ENCODE peak calls at places on chromosomes 16 and 17, in ten cellular contexts. A, L, E, S, R, Q, B, H, K and F are unnamed samples.

GRCh38 chr17:68820825-68821481 is 134.2 kb downstream of the ABCA8 start:
- DNase-seq in A (no peak), K (no peak), Q (no peak), S (peak; percentile 32), H (no peak), R (no peak), L (no peak), E (no peak), B (no peak), F (no peak)

GRCh38 chr16:87487361-87487924 is 5.4 kb downstream of the ZCCHC14 start:
- DNase-seq in L (peak; percentile 88), S (peak; percentile 30), E (no peak), B (peak; percentile 69), Q (no peak), R (no peak), A (no peak), H (peak; percentile 41), K (peak; percentile 57), F (peak; percentile 86)

GRCh38 chr17:44005865-44006580 is 1.6 kb downstream of the NAGS start:
- DNase-seq in R (no peak), K (no peak), L (peak; percentile 6), B (no peak), A (no peak), E (no peak), H (no peak), Q (no peak), S (peak; percentile 35), F (peak; percentile 88)

GRCh38 chr17:62823111-62823895 is 15.2 kb upstream of the MARCHF10 start:
- DNase-seq in H (no peak), L (peak; percentile 71), S (no peak), E (no peak), B (no peak), R (no peak), Q (no peak), A (no peak), K (no peak), F (no peak)

GRCh38 chr17:75849304-75849695 is 5.1 kb upstream of the UNC13D start:
- DNase-seq in R (no peak), L (no peak), S (no peak), B (peak; percentile 56), E (no peak), A (no peak), H (no peak), K (no peak), Q (no peak), F (no peak)

GRCh38 chr16:17773698-17774101 is 302.9 kb upstream of the XYLT1 start:
- DNase-seq in L (no peak), K (no peak), R (peak; percentile 28), S (no peak), E (no peak), Q (peak; percentile 5), H (no peak), A (no peak), B (no peak), F (no peak)

GRCh38 chr17:19347323-19348080 is 15.0 kb downstream of the B9D1 start:
- DNase-seq in A (no peak), S (no peak), Q (no peak), E (no peak), H (no peak), R (no peak), K (no peak), L (no peak), B (no peak), F (no peak)

GRCh38 chr17:33973491-33973890 is 281.6 kb upstream of the CCL2 start:
- DNase-seq in S (no peak), R (no peak), L (no peak), B (no peak), E (no peak), Q (no peak), H (no peak), A (no peak), K (no peak), F (no peak)

GRCh38 chr16:16143941-16144340 is 79.4 kb downstream of the ABCC6 start:
- DNase-seq in H (no peak), E (no peak), B (no peak), L (no peak), S (no peak), Q (no peak), A (no peak), R (no peak), K (no peak), F (no peak)

GRCh38 chr16:3188925-3189825 is 1.2 kb downstream of the OR1F1 start:
- DNase-seq in K (no peak), R (peak; percentile 60), A (no peak), L (peak; percentile 76), E (peak; percentile 52), S (peak; percentile 61), H (no peak), Q (peak; percentile 59), B (peak; percentile 85), F (no peak)

GRCh38 chr16:8972843-8973586 is 9.3 kb upstream of the USP7 start:
- DNase-seq in K (no peak), A (no peak), S (no peak), Q (peak; percentile 57), R (peak; percentile 74), L (no peak), E (no peak), B (no peak), H (no peak), F (no peak)

GRCh38 chr17:44081681-44082080 is 11.1 kb downstream of the G6PC3 start:
- DNase-seq in K (no peak), S (no peak), H (no peak), A (no peak), E (no peak), B (no peak), L (no peak), Q (no peak), R (no peak), F (peak; percentile 23)

GRCh38 chr17:8894673-8895578 is 27.5 kb upstream of the PIK3R6 start:
- DNase-seq in K (no peak), L (peak; percentile 55), B (peak; percentile 55), Q (peak; percentile 59), S (peak; percentile 73), E (peak; percentile 93), R (peak; percentile 73), A (peak; percentile 65), H (peak; percentile 36), F (no peak)

GRCh38 chr17:62692721-62693431 is 65.4 kb downstream of the MRC2 start:
- DNase-seq in E (peak; percentile 58), L (no peak), A (no peak), S (peak; percentile 56), K (no peak), R (peak; percentile 37), H (no peak), Q (no peak), B (peak; percentile 90), F (no peak)

GRCh38 chr16:83336630-83337029 is 471.1 kb upstream of the HSBP1 start:
- DNase-seq in B (no peak), Q (peak; percentile 75), E (no peak), A (no peak), L (peak; percentile 61), K (no peak), R (peak; percentile 67), H (no peak), S (no peak), F (no peak)

GRCh38 chr16:57534881-57535658 is 1.3 kb downstream of the CCDC102A start:
- DNase-seq in A (no peak), B (no peak), E (no peak), R (no peak), S (no peak), H (no peak), K (no peak), L (no peak), Q (no peak), F (peak; percentile 78)
- H3K4me1 ChIP-seq in A (no peaks in the 10 kb centered on the region), B (peaks cover 29% of the 10 kb centered on the region), E (peaks cover 59% of the 10 kb centered on the region), R (peaks cover 15% of the 10 kb centered on the region), S (peaks cover 23% of the 10 kb centered on the region), H (peaks cover 39% of the 10 kb centered on the region), K (no peaks in the 10 kb centered on the region), L (peaks cover 11% of the 10 kb centered on the region), Q (peaks cover 27% of the 10 kb centered on the region), F (peaks cover 34% of the 10 kb centered on the region)

GRCh38 chr16:50248845-50249244 is 17.5 kb upstream of the ADCY7 start:
- DNase-seq in S (no peak), K (no peak), R (no peak), B (no peak), H (no peak), L (no peak), E (no peak), Q (no peak), A (no peak), F (no peak)
- H3K27ac ChIP-seq in S (no peak overlapping the region), K (no peak overlapping the region), R (no peak overlapping the region), B (no peak overlapping the region), H (no peak overlapping the region), L (no peak overlapping the region), E (no peak overlapping the region), Q (no peak overlapping the region), A (no peak overlapping the region), F (no peak overlapping the region)

GRCh38 chr17:78879679-78880186 is 23.3 kb downstream of the CEP295NL start:
- DNase-seq in H (peak; percentile 51), L (peak; percentile 13), R (peak; percentile 97), Q (peak; percentile 98), A (peak; percentile 91), B (peak; percentile 20), S (no peak), E (no peak), K (peak; percentile 58), F (peak; percentile 92)
- TF ChIP-seq CTCF in H (no peak), L (no peak), R (no peak), Q (no peak), A (no peak), B (no peak), S (no peak), E (no peak), K (no peak), F (no peak)

GRCh38 chr17:65158622-65159021 is 21.5 kb downstream of the RGS9 start:
- DNase-seq in Q (no peak), E (no peak), A (no peak), S (no peak), L (no peak), H (no peak), R (no peak), K (no peak), B (no peak), F (no peak)
- H3K4me1 ChIP-seq in Q (peaks cover 9% of the 10 kb centered on the region), E (peaks cover 16% of the 10 kb centered on the region), A (no peaks in the 10 kb centered on the region), S (peaks cover 7% of the 10 kb centered on the region), L (peaks cover 2% of the 10 kb centered on the region), H (no peaks in the 10 kb centered on the region), R (no peaks in the 10 kb centered on the region), K (no peaks in the 10 kb centered on the region), B (peaks cover 3% of the 10 kb centered on the region), F (no peaks in the 10 kb centered on the region)

GRCh38 chr17:42577532-42578281 is at the start of gene PSMC3IP:
- DNase-seq in A (peak; percentile 96), E (peak; percentile 99), B (peak; percentile 97), H (peak; percentile 91), K (peak; percentile 97), S (peak; percentile 95), Q (peak; percentile 92), R (peak; percentile 93), L (peak; percentile 94), F (peak; percentile 98)
- H3K27ac ChIP-seq in A (peak within 1 kb of the TSS; percentile 88), E (peak within 1 kb of the TSS; percentile 94), B (peak within 1 kb of the TSS; percentile 94), H (peak within 1 kb of the TSS; percentile 55), K (peak within 1 kb of the TSS; percentile 85), S (peak within 1 kb of the TSS; percentile 72), Q (peak within 1 kb of the TSS; percentile 96), R (peak within 1 kb of the TSS; percentile 91), L (peak within 1 kb of the TSS; percentile 58), F (peak within 1 kb of the TSS; percentile 93)